ENCODE peak calls at places on chromosomes 6 and 20, in seven cellular contexts. W is activated CD8-positive, alpha-beta memory T cell treated with anti-CD3 and anti-CD28 coated beads for 4 hours; R is IMR-90; N is fibroblast of the aortic adventitia; K is iPS DF 6.9; V is GM23248; P is M059J. O is an unnamed sample.

GRCh38 chr6:48978016-48978415 is 485.0 kb downstream of the MMUT start:
- DNase-seq in W (no peak), R (peak; percentile 78), N (peak; percentile 48), K (no peak), V (peak; percentile 41), P (peak; percentile 39), O (no peak)

GRCh38 chr20:59515013-59515905 is 89.1 kb upstream of the PHACTR3 start:
- DNase-seq in W (no peak), R (peak; percentile 38), N (peak; percentile 36), K (peak; percentile 57), V (peak; percentile 85), P (peak; percentile 71), O (peak; percentile 88)

GRCh38 chr6:142279350-142280180 is 22.2 kb upstream of the ADGRG6 start:
- DNase-seq in W (no peak), R (peak; percentile 37), N (peak; percentile 43), K (no peak), V (peak; percentile 23), P (peak; percentile 42), O (peak; percentile 31)

GRCh38 chr20:57006411-57007170 is 259.9 kb downstream of the BMP7 start:
- DNase-seq in W (no peak), R (no peak), N (no peak), K (no peak), V (peak; percentile 30), P (peak; percentile 88), O (no peak)

GRCh38 chr6:142518126-142518525 is 216.3 kb downstream of the ADGRG6 start:
- DNase-seq in W (no peak), R (no peak), N (no peak), K (no peak), V (no peak), P (no peak), O (no peak)

GRCh38 chr20:63908008-63908682 is 13.2 kb downstream of the DNAJC5 start:
- DNase-seq in W (no peak), R (no peak), N (no peak), K (no peak), V (no peak), P (peak; percentile 22), O (no peak)

GRCh38 chr6:25324076-25324762 is 45.0 kb downstream of the CARMIL1 start:
- DNase-seq in W (no peak), R (no peak), N (no peak), K (no peak), V (peak; percentile 27), P (no peak), O (peak; percentile 44)

GRCh38 chr20:7959484-7959883 is 19.2 kb upstream of the HAO1 start:
- DNase-seq in W (no peak), R (no peak), N (no peak), K (no peak), V (no peak), P (no peak), O (no peak)

GRCh38 chr6:7910654-7911344 is at the start of gene TXNDC5:
- DNase-seq in W (peak; percentile 33), R (peak; percentile 62), N (peak; percentile 55), K (no peak), V (peak; percentile 89), P (peak; percentile 74), O (peak; percentile 99)

GRCh38 chr20:10253750-10254149 is 35.1 kb downstream of the SNAP25 start:
- DNase-seq in W (no peak), R (no peak), N (no peak), K (no peak), V (no peak), P (no peak), O (no peak)

GRCh38 chr6:155883741-155884140 is 428.1 kb upstream of the NOX3 start:
- DNase-seq in W (no peak), R (peak; percentile 76), N (peak; percentile 58), K (no peak), V (peak; percentile 14), P (peak; percentile 83), O (no peak)

GRCh38 chr6:108942556-108943492 is 94.6 kb downstream of the ARMC2 start:
- DNase-seq in W (peak; percentile 35), R (no peak), N (no peak), K (no peak), V (no peak), P (no peak), O (no peak)

GRCh38 chr6:22658183-22658582 is 88.8 kb downstream of the HDGFL1 start:
- DNase-seq in W (no peak), R (no peak), N (no peak), K (no peak), V (no peak), P (no peak), O (no peak)